ENCODE peak calls at places on chromosomes 6 and 20, in eight cellular contexts. H is cardiac muscle cell, W is tibial artery, J is body of pancreas, O is choroid plexus epithelial cell, U is heart left ventricle, F is right lobe of liver, D is MM.1S. A is an unnamed sample.
A peak's percentile ranks its signal among the peaks of the same experiment; 100 is the strongest.

GRCh38 chr20:62255976-62256375 is 17.7 kb downstream of the OSBPL2 start:
- DNase-seq in H (no peak), W (no peak), J (no peak), O (no peak), U (no peak), F (no peak), D (no peak), A (no peak)

GRCh38 chr20:24164360-24164759 is 175.8 kb upstream of the GGTLC1 start:
- DNase-seq in H (peak; percentile 34), W (no peak), J (no peak), O (peak; percentile 41), U (no peak), F (peak; percentile 35), D (peak; percentile 21), A (no peak)

GRCh38 chr6:138654715-138655634 is 118.6 kb upstream of the CCDC28A start:
- DNase-seq in H (no peak), W (no peak), J (no peak), O (peak; percentile 52), U (no peak), F (no peak), D (no peak), A (peak; percentile 79)

GRCh38 chr6:12403201-12403826 is 113.2 kb downstream of the EDN1 start:
- DNase-seq in H (no peak), W (no peak), J (no peak), O (peak; percentile 54), U (no peak), F (no peak), D (no peak), A (peak; percentile 44)

GRCh38 chr20:4369798-4370124 is 351.9 kb upstream of the PRND start:
- DNase-seq in H (no peak), W (no peak), J (no peak), O (no peak), U (no peak), F (no peak), D (no peak), A (peak; percentile 20)

GRCh38 chr6:25279748-25280616 is 808 bp downstream of the CARMIL1 start:
- DNase-seq in H (peak; percentile 50), W (peak; percentile 73), J (peak; percentile 26), O (no peak), U (peak; percentile 34), F (peak; percentile 28), D (peak; percentile 32), A (peak; percentile 43)

GRCh38 chr6:12010635-12011275 is 1.4 kb upstream of the HIVEP1 start:
- DNase-seq in H (peak; percentile 87), W (peak; percentile 85), J (peak; percentile 73), O (no peak), U (peak; percentile 86), F (peak; percentile 75), D (peak; percentile 46), A (no peak)

GRCh38 chr6:17413313-17413750 is 19.9 kb downstream of the CAP2 start:
- DNase-seq in H (no peak), W (no peak), J (no peak), O (peak; percentile 19), U (no peak), F (no peak), D (no peak), A (no peak)

GRCh38 chr20:7589164-7589563 is 351.1 kb downstream of the HAO1 start:
- DNase-seq in H (no peak), W (no peak), J (no peak), O (no peak), U (no peak), F (no peak), D (no peak), A (no peak)

GRCh38 chr6:84453499-84453898 is 226.1 kb upstream of the CEP162 start:
- DNase-seq in H (no peak), W (no peak), J (no peak), O (no peak), U (no peak), F (no peak), D (no peak), A (no peak)

GRCh38 chr6:107489636-107490567 is at the start of gene SOBP:
- DNase-seq in H (peak; percentile 87), W (peak; percentile 81), J (peak; percentile 26), O (peak; percentile 26), U (peak; percentile 84), F (peak; percentile 57), D (peak; percentile 19), A (no peak)

GRCh38 chr20:23889775-23890187 is 10.2 kb upstream of the CST5 start:
- DNase-seq in H (peak; percentile 76), W (peak; percentile 59), J (peak; percentile 58), O (peak; percentile 80), U (no peak), F (peak; percentile 54), D (peak; percentile 82), A (peak; percentile 20)

GRCh38 chr20:49278817-49279676 is 1.2 kb upstream of the ZNFX1 start:
- DNase-seq in H (no peak), W (peak; percentile 67), J (peak; percentile 32), O (peak; percentile 48), U (peak; percentile 36), F (no peak), D (peak; percentile 27), A (peak; percentile 34)

GRCh38 chr20:58228484-58229197 is at the start of gene ANKRD60:
- DNase-seq in H (peak; percentile 61), W (no peak), J (no peak), O (peak; percentile 63), U (no peak), F (no peak), D (no peak), A (no peak)

DNA sequence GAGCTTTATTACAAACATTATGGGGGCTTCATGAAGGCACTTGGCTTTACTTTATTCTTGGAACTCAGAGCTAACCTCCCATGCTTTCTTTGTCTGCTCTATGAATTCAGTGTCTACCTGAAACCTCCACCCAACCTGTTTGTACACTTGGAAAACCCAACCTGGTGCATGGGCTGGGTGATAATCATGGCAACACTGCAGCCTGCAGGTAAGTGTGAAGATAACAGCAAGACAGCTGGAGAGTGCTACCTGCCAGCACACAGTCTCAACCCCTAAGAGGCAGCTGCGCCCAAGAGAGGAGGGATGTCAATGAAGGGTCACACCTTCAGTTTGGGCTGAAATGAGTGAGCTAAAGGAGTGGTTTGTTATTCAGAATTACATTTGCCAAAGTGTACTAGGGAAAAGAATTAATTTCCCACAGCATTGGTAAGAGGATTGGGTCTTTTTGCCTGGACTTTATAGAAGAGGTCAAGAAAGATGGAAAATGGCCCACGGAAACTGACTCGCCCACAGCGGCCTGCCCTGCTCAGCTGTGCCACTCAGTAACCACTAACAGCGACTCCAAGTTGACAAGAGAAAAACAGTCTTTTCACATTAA is 24.4 kb downstream of the FOXQ1 start:
- DNase-seq in H (no peak), W (no peak), J (peak; percentile 64), O (peak; percentile 41), U (no peak), F (peak; percentile 48), D (peak; percentile 31), A (peak; percentile 82)
- TF ChIP-seq CTCF in H (peak; percentile 6), W (no peak), J (peak; percentile 27), O (peak; percentile 55), U (no peak), F (peak; percentile 80), D (peak; percentile 46), A (peak; percentile 61)

GRCh38 chr6:38417521-38417920 is 222.2 kb downstream of the BTBD9 start:
- DNase-seq in H (no peak), W (no peak), J (no peak), O (peak; percentile 11), U (no peak), F (no peak), D (no peak), A (peak; percentile 20)

GRCh38 chr6:38423746-38424145 is 216.0 kb downstream of the BTBD9 start:
- DNase-seq in H (no peak), W (no peak), J (no peak), O (no peak), U (no peak), F (no peak), D (no peak), A (no peak)

GRCh38 chr6:38415231-38416005 is 224.3 kb downstream of the BTBD9 start:
- DNase-seq in H (no peak), W (no peak), J (no peak), O (no peak), U (no peak), F (no peak), D (no peak), A (no peak)

DNA sequence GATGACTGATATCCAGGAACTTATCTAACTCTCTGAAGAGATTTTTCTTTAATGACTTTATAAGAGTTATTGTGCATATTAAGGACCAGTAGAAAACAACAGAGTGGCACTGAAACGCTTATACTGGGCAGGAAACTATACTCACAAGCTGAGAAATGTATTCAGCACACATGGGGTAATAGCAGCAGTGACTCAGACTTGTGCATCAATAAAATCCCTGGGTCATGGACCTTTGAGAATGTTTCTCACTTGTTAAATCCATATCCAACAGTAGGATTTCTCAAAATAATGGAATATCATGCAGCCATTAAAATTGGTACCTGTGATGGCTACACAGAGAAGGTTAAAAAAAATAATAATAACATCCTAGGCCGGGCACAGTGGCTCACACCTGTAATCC is 219.5 kb downstream of the BTBD9 start:
- DNase-seq in H (no peak), W (no peak), J (no peak), O (peak; percentile 58), U (no peak), F (no peak), D (no peak), A (peak; percentile 11)
- TF ChIP-seq CTCF in H (no peak), W (no peak), J (no peak), O (no peak), U (no peak), F (no peak), D (no peak), A (no peak)

DNA sequence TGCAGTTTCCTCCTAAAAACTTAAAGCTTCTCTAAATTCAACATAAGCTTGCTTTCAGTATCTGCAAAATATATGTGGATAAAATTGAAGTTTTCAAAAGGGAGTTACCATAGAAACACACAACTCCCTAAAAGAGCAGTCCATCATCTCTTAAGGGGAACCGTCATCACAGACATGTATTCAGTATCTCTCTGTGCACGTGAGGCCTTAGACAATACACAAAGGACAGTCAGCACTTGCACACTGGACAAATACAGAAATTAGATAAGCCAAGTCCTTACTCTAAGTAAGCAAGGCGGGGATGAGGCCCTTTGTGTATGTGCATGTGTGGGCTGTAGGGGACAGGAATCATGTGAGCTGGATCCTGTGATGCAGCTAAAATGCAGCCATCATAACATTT is 136.6 kb downstream of the BACH2 start:
- DNase-seq in H (peak; percentile 36), W (no peak), J (no peak), O (no peak), U (no peak), F (no peak), D (no peak), A (no peak)
- TF ChIP-seq CTCF in H (no peak), W (no peak), J (no peak), O (no peak), U (no peak), F (no peak), D (no peak), A (no peak)

GRCh38 chr6:27146706-27147507 is 100.6 kb upstream of the PRSS16 start:
- DNase-seq in H (peak; percentile 96), W (peak; percentile 87), J (peak; percentile 84), O (peak; percentile 100), U (peak; percentile 73), F (peak; percentile 80), D (peak; percentile 97), A (peak; percentile 99)
- TF ChIP-seq CTCF in H (no peak), W (no peak), J (no peak), O (no peak), U (no peak), F (no peak), D (no peak), A (no peak)

GRCh38 chr6:35727935-35728662 is 8.7 kb upstream of the ARMC12 start:
- DNase-seq in H (peak; percentile 87), W (peak; percentile 98), J (peak; percentile 95), O (peak; percentile 99), U (peak; percentile 97), F (peak; percentile 93), D (peak; percentile 94), A (peak; percentile 96)
- TF ChIP-seq CTCF in H (peak; percentile 14), W (peak; percentile 21), J (no peak), O (no peak), U (no peak), F (peak; percentile 6), D (no peak), A (no peak)